ENCODE peak calls at places on chromosomes 16 and 17, in nine cellular contexts. One of them, this sample, is unnamed.

GRCh38 chr17:80882323-80882722 is 109.3 kb upstream of the CHMP6 start:
- DNase-seq in small intestine: no peak
- DNase-seq in mucosa of descending colon: no peak
- DNase-seq in hepatocyte: no peak
- DNase-seq in upper lobe of right lung: no peak
- DNase-seq in left ventricle myocardium inferior: peak; percentile 3
- DNase-seq in stomach: no peak
- DNase-seq in fibroblast of lung: no peak
- DNase-seq in ovary: peak; percentile 9
- DNase-seq in this sample: no peak

GRCh38 chr16:10033561-10033960 is 148.7 kb downstream of the GRIN2A start:
- DNase-seq in small intestine: no peak
- DNase-seq in mucosa of descending colon: no peak
- DNase-seq in hepatocyte: no peak
- DNase-seq in upper lobe of right lung: no peak
- DNase-seq in left ventricle myocardium inferior: no peak
- DNase-seq in stomach: no peak
- DNase-seq in fibroblast of lung: no peak
- DNase-seq in ovary: no peak
- DNase-seq in this sample: no peak

GRCh38 chr16:14405611-14406537 is 224.2 kb downstream of the PARN start:
- DNase-seq in small intestine: peak; percentile 27
- DNase-seq in mucosa of descending colon: peak; percentile 41
- DNase-seq in hepatocyte: peak; percentile 56
- DNase-seq in upper lobe of right lung: no peak
- DNase-seq in left ventricle myocardium inferior: no peak
- DNase-seq in stomach: peak; percentile 33
- DNase-seq in fibroblast of lung: no peak
- DNase-seq in ovary: peak; percentile 38
- DNase-seq in this sample: peak; percentile 55

GRCh38 chr16:122342-122741 is 16.1 kb downstream of the NPRL3 start:
- DNase-seq in small intestine: no peak
- DNase-seq in mucosa of descending colon: no peak
- DNase-seq in hepatocyte: no peak
- DNase-seq in upper lobe of right lung: no peak
- DNase-seq in left ventricle myocardium inferior: no peak
- DNase-seq in stomach: no peak
- DNase-seq in fibroblast of lung: no peak
- DNase-seq in ovary: no peak
- DNase-seq in this sample: no peak

GRCh38 chr17:47742319-47743181 is 9.5 kb downstream of the TBX21 start:
- DNase-seq in small intestine: no peak
- DNase-seq in mucosa of descending colon: no peak
- DNase-seq in hepatocyte: peak; percentile 32
- DNase-seq in upper lobe of right lung: no peak
- DNase-seq in left ventricle myocardium inferior: no peak
- DNase-seq in stomach: no peak
- DNase-seq in fibroblast of lung: no peak
- DNase-seq in ovary: no peak
- DNase-seq in this sample: no peak

GRCh38 chr16:57609541-57610401 is 18.7 kb upstream of the ADGRG1 start:
- DNase-seq in small intestine: peak; percentile 58
- DNase-seq in mucosa of descending colon: peak; percentile 50
- DNase-seq in hepatocyte: no peak
- DNase-seq in upper lobe of right lung: peak; percentile 49
- DNase-seq in left ventricle myocardium inferior: no peak
- DNase-seq in stomach: peak; percentile 79
- DNase-seq in fibroblast of lung: peak; percentile 41
- DNase-seq in ovary: no peak
- DNase-seq in this sample: peak; percentile 19

GRCh38 chr17:32936894-32937500 is 9.0 kb downstream of the TMEM98 start:
- DNase-seq in small intestine: peak; percentile 61
- DNase-seq in mucosa of descending colon: peak; percentile 85
- DNase-seq in hepatocyte: peak; percentile 90
- DNase-seq in upper lobe of right lung: peak; percentile 85
- DNase-seq in left ventricle myocardium inferior: peak; percentile 46
- DNase-seq in stomach: peak; percentile 82
- DNase-seq in fibroblast of lung: peak; percentile 75
- DNase-seq in ovary: peak; percentile 90
- DNase-seq in this sample: peak; percentile 78

GRCh38 chr16:56779956-56780355 is 50.0 kb downstream of the NUP93 start:
- DNase-seq in small intestine: no peak
- DNase-seq in mucosa of descending colon: no peak
- DNase-seq in hepatocyte: no peak
- DNase-seq in upper lobe of right lung: no peak
- DNase-seq in left ventricle myocardium inferior: no peak
- DNase-seq in stomach: no peak
- DNase-seq in fibroblast of lung: no peak
- DNase-seq in ovary: no peak
- DNase-seq in this sample: no peak

GRCh38 chr17:1636732-1637285 is 8.2 kb upstream of the SLC43A2 start:
- DNase-seq in small intestine: no peak
- DNase-seq in mucosa of descending colon: no peak
- DNase-seq in hepatocyte: no peak
- DNase-seq in upper lobe of right lung: no peak
- DNase-seq in left ventricle myocardium inferior: no peak
- DNase-seq in stomach: no peak
- DNase-seq in fibroblast of lung: no peak
- DNase-seq in ovary: no peak
- DNase-seq in this sample: no peak

GRCh38 chr17:36740157-36740556 is 138.8 kb downstream of the MRM1 start:
- DNase-seq in small intestine: no peak
- DNase-seq in mucosa of descending colon: no peak
- DNase-seq in hepatocyte: no peak
- DNase-seq in upper lobe of right lung: no peak
- DNase-seq in left ventricle myocardium inferior: no peak
- DNase-seq in stomach: no peak
- DNase-seq in fibroblast of lung: no peak
- DNase-seq in ovary: no peak
- DNase-seq in this sample: no peak

GRCh38 chr16:27402964-27403600 is 1.1 kb downstream of the IL21R start:
- DNase-seq in small intestine: no peak
- DNase-seq in mucosa of descending colon: no peak
- DNase-seq in hepatocyte: no peak
- DNase-seq in upper lobe of right lung: no peak
- DNase-seq in left ventricle myocardium inferior: no peak
- DNase-seq in stomach: no peak
- DNase-seq in fibroblast of lung: no peak
- DNase-seq in ovary: no peak
- DNase-seq in this sample: no peak

GRCh38 chr16:30458561-30459394 is 13.1 kb upstream of the SEPHS2 start:
- DNase-seq in small intestine: peak; percentile 72
- DNase-seq in mucosa of descending colon: peak; percentile 60
- DNase-seq in hepatocyte: no peak
- DNase-seq in upper lobe of right lung: peak; percentile 84
- DNase-seq in left ventricle myocardium inferior: peak; percentile 38
- DNase-seq in stomach: peak; percentile 52
- DNase-seq in fibroblast of lung: no peak
- DNase-seq in ovary: no peak
- DNase-seq in this sample: peak; percentile 51

GRCh38 chr17:79872762-79873161 is 33.5 kb upstream of the CBX4 start:
- DNase-seq in small intestine: no peak
- DNase-seq in mucosa of descending colon: no peak
- DNase-seq in hepatocyte: peak; percentile 1
- DNase-seq in upper lobe of right lung: no peak
- DNase-seq in left ventricle myocardium inferior: no peak
- DNase-seq in stomach: no peak
- DNase-seq in fibroblast of lung: no peak
- DNase-seq in ovary: no peak
- DNase-seq in this sample: no peak

GRCh38 chr17:50540485-50541401 is 6.2 kb upstream of the SPATA20 start:
- DNase-seq in small intestine: peak; percentile 47
- DNase-seq in mucosa of descending colon: no peak
- DNase-seq in hepatocyte: no peak
- DNase-seq in upper lobe of right lung: no peak
- DNase-seq in left ventricle myocardium inferior: no peak
- DNase-seq in stomach: no peak
- DNase-seq in fibroblast of lung: no peak
- DNase-seq in ovary: peak; percentile 46
- DNase-seq in this sample: peak; percentile 58

GRCh38 chr17:64622931-64623654 is 39.0 kb downstream of the SMURF2 start:
- DNase-seq in small intestine: peak; percentile 19
- DNase-seq in mucosa of descending colon: no peak
- DNase-seq in hepatocyte: no peak
- DNase-seq in upper lobe of right lung: no peak
- DNase-seq in left ventricle myocardium inferior: no peak
- DNase-seq in stomach: no peak
- DNase-seq in fibroblast of lung: peak; percentile 73
- DNase-seq in ovary: no peak
- DNase-seq in this sample: no peak

GRCh38 chr16:77298638-77299360 is 99.6 kb downstream of the SYCE1L start:
- DNase-seq in small intestine: no peak
- DNase-seq in mucosa of descending colon: no peak
- DNase-seq in hepatocyte: peak; percentile 73
- DNase-seq in upper lobe of right lung: no peak
- DNase-seq in left ventricle myocardium inferior: no peak
- DNase-seq in stomach: no peak
- DNase-seq in fibroblast of lung: peak; percentile 93
- DNase-seq in ovary: no peak
- DNase-seq in this sample: no peak

GRCh38 chr17:62778990-62779681 is 29.0 kb downstream of the MARCHF10 start:
- DNase-seq in small intestine: peak; percentile 64
- DNase-seq in mucosa of descending colon: peak; percentile 9
- DNase-seq in hepatocyte: peak; percentile 88
- DNase-seq in upper lobe of right lung: peak; percentile 85
- DNase-seq in left ventricle myocardium inferior: no peak
- DNase-seq in stomach: peak; percentile 72
- DNase-seq in fibroblast of lung: peak; percentile 93
- DNase-seq in ovary: no peak
- DNase-seq in this sample: no peak

GRCh38 chr16:89197633-89198416 is 2.5 kb downstream of the SLC22A31 start:
- DNase-seq in small intestine: no peak
- DNase-seq in mucosa of descending colon: no peak
- DNase-seq in hepatocyte: peak; percentile 5
- DNase-seq in upper lobe of right lung: no peak
- DNase-seq in left ventricle myocardium inferior: no peak
- DNase-seq in stomach: peak; percentile 52
- DNase-seq in fibroblast of lung: no peak
- DNase-seq in ovary: no peak
- DNase-seq in this sample: no peak

GRCh38 chr17:82943751-82944150 is 103.9 kb upstream of the ZNF750 start:
- DNase-seq in small intestine: no peak
- DNase-seq in mucosa of descending colon: no peak
- DNase-seq in hepatocyte: no peak
- DNase-seq in upper lobe of right lung: peak; percentile 37
- DNase-seq in left ventricle myocardium inferior: peak; percentile 5
- DNase-seq in stomach: no peak
- DNase-seq in fibroblast of lung: no peak
- DNase-seq in ovary: peak; percentile 10
- DNase-seq in this sample: no peak
- H3K9me3 ChIP-seq in small intestine: no peaks in the 10 kb centered on the region
- H3K9me3 ChIP-seq in mucosa of descending colon: peaks cover 24% of the 10 kb centered on the region
- H3K9me3 ChIP-seq in hepatocyte: peaks cover 12% of the 10 kb centered on the region
- H3K9me3 ChIP-seq in upper lobe of right lung: peaks cover 11% of the 10 kb centered on the region
- H3K9me3 ChIP-seq in left ventricle myocardium inferior: peaks cover 40% of the 10 kb centered on the region
- H3K9me3 ChIP-seq in stomach: peaks cover 26% of the 10 kb centered on the region
- H3K9me3 ChIP-seq in fibroblast of lung: no peaks in the 10 kb centered on the region
- H3K9me3 ChIP-seq in ovary: peaks cover 21% of the 10 kb centered on the region
- H3K9me3 ChIP-seq in this sample: no peaks in the 10 kb centered on the region

DNA sequence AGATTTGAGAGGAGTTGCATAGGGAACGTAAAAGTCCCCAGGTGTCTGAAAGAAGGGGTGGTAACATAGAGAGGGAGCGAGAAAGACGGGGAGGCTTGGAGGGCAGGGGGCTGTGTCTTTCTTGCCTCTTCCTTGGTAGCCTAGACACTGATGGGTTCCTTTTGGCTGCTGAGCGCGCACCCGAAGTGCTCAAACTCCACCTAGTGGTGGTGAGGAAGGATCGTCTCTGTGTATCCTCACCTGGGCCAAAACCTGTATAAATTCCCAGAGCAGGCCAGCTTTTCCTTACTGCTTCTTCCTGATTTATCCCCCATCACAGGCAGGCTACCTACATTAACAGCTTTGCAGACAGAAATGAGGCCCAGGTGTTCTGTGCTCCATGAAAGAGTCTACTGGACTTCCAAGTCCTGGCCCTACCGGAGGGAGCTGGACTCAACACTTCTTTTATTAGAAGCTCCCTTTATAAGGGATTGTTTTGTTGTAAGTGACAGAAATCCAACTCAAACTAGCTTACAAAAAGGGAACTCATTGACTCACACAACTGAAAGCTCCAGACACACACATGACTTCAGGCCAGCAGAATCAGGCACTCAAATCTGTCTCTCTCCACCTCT is 5.5 kb upstream of the SLC25A35 start:
- DNase-seq in small intestine: peak; percentile 79
- DNase-seq in mucosa of descending colon: peak; percentile 58
- DNase-seq in hepatocyte: peak; percentile 82
- DNase-seq in upper lobe of right lung: no peak
- DNase-seq in left ventricle myocardium inferior: peak; percentile 39
- DNase-seq in stomach: peak; percentile 57
- DNase-seq in fibroblast of lung: peak; percentile 75
- DNase-seq in ovary: peak; percentile 58
- DNase-seq in this sample: peak; percentile 47
- H3K4me3 ChIP-seq in small intestine: no peak overlapping the region
- H3K4me3 ChIP-seq in mucosa of descending colon: no peak overlapping the region
- H3K4me3 ChIP-seq in hepatocyte: no peak overlapping the region
- H3K4me3 ChIP-seq in upper lobe of right lung: no peak overlapping the region
- H3K4me3 ChIP-seq in left ventricle myocardium inferior: no peak overlapping the region
- H3K4me3 ChIP-seq in stomach: no peak overlapping the region
- H3K4me3 ChIP-seq in fibroblast of lung: no peak overlapping the region
- H3K4me3 ChIP-seq in ovary: no peak overlapping the region
- H3K4me3 ChIP-seq in this sample: no peak overlapping the region

DNA sequence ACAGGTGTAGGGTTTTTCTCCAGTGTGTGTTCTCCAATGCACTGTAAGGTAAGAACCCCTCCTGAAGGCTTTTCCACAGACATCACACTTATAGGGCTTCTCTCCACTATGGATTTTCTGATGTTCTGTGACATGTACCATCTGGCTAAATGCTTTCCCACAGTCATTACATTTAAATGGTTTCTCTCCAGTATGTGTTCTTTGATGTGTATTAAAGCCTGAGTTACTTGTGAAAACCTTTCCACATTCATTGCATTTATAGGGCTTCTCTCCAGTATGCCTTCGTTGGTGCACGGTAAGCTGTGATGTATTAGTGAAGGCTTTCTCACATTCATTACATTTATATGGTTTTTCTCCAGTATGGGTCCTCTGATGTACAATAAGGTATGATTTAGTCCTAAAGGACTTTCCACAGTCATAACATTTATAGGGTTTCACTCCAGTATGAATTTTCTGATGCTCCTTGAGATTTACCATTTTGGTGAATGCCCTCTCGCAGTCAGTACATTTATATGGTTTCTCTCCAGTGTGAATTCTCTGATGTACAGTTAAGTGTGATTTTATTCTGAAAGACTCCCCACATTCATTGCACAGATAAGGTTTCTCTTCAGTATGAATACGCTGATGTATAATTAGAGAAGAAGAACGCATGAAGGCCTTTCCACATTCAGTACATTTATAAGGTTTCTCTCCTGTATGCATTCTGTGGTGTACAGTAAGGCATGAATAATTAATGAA is 30.9 kb downstream of the ZNF624 start:
- DNase-seq in small intestine: no peak
- DNase-seq in mucosa of descending colon: no peak
- DNase-seq in hepatocyte: no peak
- DNase-seq in upper lobe of right lung: no peak
- DNase-seq in left ventricle myocardium inferior: no peak
- DNase-seq in stomach: no peak
- DNase-seq in fibroblast of lung: no peak
- DNase-seq in ovary: no peak
- DNase-seq in this sample: no peak
- H3K9me3 ChIP-seq in small intestine: peaks cover 4% of the 10 kb centered on the region
- H3K9me3 ChIP-seq in mucosa of descending colon: peaks cover 98% of the 10 kb centered on the region
- H3K9me3 ChIP-seq in hepatocyte: peaks cover 56% of the 10 kb centered on the region
- H3K9me3 ChIP-seq in upper lobe of right lung: peaks cover 74% of the 10 kb centered on the region
- H3K9me3 ChIP-seq in left ventricle myocardium inferior: peaks cover 100% of the 10 kb centered on the region
- H3K9me3 ChIP-seq in stomach: peaks cover 97% of the 10 kb centered on the region
- H3K9me3 ChIP-seq in fibroblast of lung: no peaks in the 10 kb centered on the region
- H3K9me3 ChIP-seq in ovary: peaks cover 21% of the 10 kb centered on the region
- H3K9me3 ChIP-seq in this sample: peaks cover 19% of the 10 kb centered on the region

GRCh38 chr16:75566040-75566888 is at the start of gene GABARAPL2:
- DNase-seq in small intestine: peak; percentile 79
- DNase-seq in mucosa of descending colon: peak; percentile 90
- DNase-seq in hepatocyte: peak; percentile 97
- DNase-seq in upper lobe of right lung: peak; percentile 94
- DNase-seq in left ventricle myocardium inferior: peak; percentile 85
- DNase-seq in stomach: peak; percentile 86
- DNase-seq in fibroblast of lung: peak; percentile 70
- DNase-seq in ovary: peak; percentile 88
- DNase-seq in this sample: peak; percentile 88
- H3K4me3 ChIP-seq in small intestine: peak within 1 kb of the TSS; percentile 82
- H3K4me3 ChIP-seq in mucosa of descending colon: peak within 1 kb of the TSS; percentile 85
- H3K4me3 ChIP-seq in hepatocyte: peak within 1 kb of the TSS; percentile 58
- H3K4me3 ChIP-seq in upper lobe of right lung: peak within 1 kb of the TSS; percentile 100
- H3K4me3 ChIP-seq in left ventricle myocardium inferior: peak within 1 kb of the TSS; percentile 97
- H3K4me3 ChIP-seq in stomach: peak within 1 kb of the TSS; percentile 83
- H3K4me3 ChIP-seq in fibroblast of lung: peak within 1 kb of the TSS; percentile 99
- H3K4me3 ChIP-seq in ovary: peak within 1 kb of the TSS; percentile 96
- H3K4me3 ChIP-seq in this sample: peak within 1 kb of the TSS; percentile 97